ENCODE peak calls at places on chromosomes 5 and 9, in six cellular contexts. Z, B, K, L, X and Q are unnamed samples.

GRCh38 chr5:59054963-59055528 is 472.2 kb downstream of the RAB3C start:
- DNase-seq in Z (no peak), B (no peak), K (no peak), L (no peak), X (no peak), Q (no peak)

GRCh38 chr5:43729846-43730478 is 127.0 kb downstream of the NNT start:
- DNase-seq in Z (no peak), B (no peak), K (no peak), L (no peak), X (no peak), Q (peak)

GRCh38 chr5:219492-219891 is 1.4 kb downstream of the SDHA start:
- DNase-seq in Z (no peak), B (no peak), K (no peak), L (peak), X (no peak), Q (peak)

GRCh38 chr5:100899675-100900074 is 3.4 kb downstream of the ST8SIA4 start:
- DNase-seq in Z (no peak), B (no peak), K (no peak), L (no peak), X (no peak), Q (no peak)

GRCh38 chr5:150640311-150641005 is at the start of gene SYNPO:
- DNase-seq in Z (no peak), B (no peak), K (no peak), L (no peak), X (peak), Q (peak)

GRCh38 chr5:179606910-179607448 is 16.5 kb downstream of the HNRNPH1 start:
- DNase-seq in Z (no peak), B (no peak), K (no peak), L (no peak), X (no peak), Q (no peak)

GRCh38 chr5:106127341-106127781 is 1543.4 kb downstream of the EFNA5 start:
- DNase-seq in Z (no peak), B (no peak), K (no peak), L (no peak), X (no peak), Q (no peak)

GRCh38 chr9:126248680-126249079 is 77.9 kb upstream of the MVB12B start:
- DNase-seq in Z (no peak), B (no peak), K (no peak), L (no peak), X (no peak), Q (peak)

GRCh38 chr5:154485850-154486426 is 7.9 kb upstream of the HAND1 start:
- DNase-seq in Z (no peak), B (no peak), K (no peak), L (no peak), X (no peak), Q (no peak)

GRCh38 chr5:134547579-134547978 is 22.1 kb downstream of the JADE2 start:
- DNase-seq in Z (no peak), B (no peak), K (no peak), L (no peak), X (no peak), Q (peak)

GRCh38 chr9:8555767-8556500 is 756.4 kb upstream of the DMAC1 start:
- DNase-seq in Z (no peak), B (no peak), K (no peak), L (no peak), X (no peak), Q (no peak)

GRCh38 chr5:37725185-37725584 is 114.7 kb downstream of the GDNF start:
- DNase-seq in Z (no peak), B (no peak), K (no peak), L (no peak), X (no peak), Q (no peak)

GRCh38 chr5:167982-168660 is 23.2 kb upstream of the LRRC14B start:
- DNase-seq in Z (no peak), B (no peak), K (no peak), L (no peak), X (peak), Q (peak)

GRCh38 chr5:139680368-139681111 is 32.4 kb downstream of the CXXC5 start:
- DNase-seq in Z (no peak), B (no peak), K (no peak), L (no peak), X (no peak), Q (no peak)

GRCh38 chr5:78587081-78587774 is 61.3 kb downstream of the LHFPL2 start:
- DNase-seq in Z (no peak), B (no peak), K (no peak), L (no peak), X (no peak), Q (peak)

GRCh38 chr5:32312194-32312681 is 501 bp downstream of the MTMR12 start:
- DNase-seq in Z (peak), B (peak), K (peak), L (no peak), X (peak), Q (peak)

GRCh38 chr9:130870491-130871381 is 25.9 kb downstream of the QRFP start:
- DNase-seq in Z (no peak), B (peak), K (no peak), L (no peak), X (no peak), Q (no peak)

GRCh38 chr5:57370376-57370775 is 112.2 kb downstream of the ACTBL2 start:
- DNase-seq in Z (no peak), B (no peak), K (no peak), L (no peak), X (no peak), Q (no peak)

GRCh38 chr5:7208911-7209310 is 187.0 kb upstream of the ADCY2 start:
- DNase-seq in Z (no peak), B (peak), K (no peak), L (no peak), X (no peak), Q (no peak)

GRCh38 chr9:15389636-15390035 is 33.0 kb upstream of the SNAPC3 start:
- DNase-seq in Z (no peak), B (no peak), K (no peak), L (no peak), X (no peak), Q (no peak)

GRCh38 chr9:134971196-134971595 is 53.5 kb upstream of the FCN1 start:
- DNase-seq in Z (no peak), B (no peak), K (no peak), L (no peak), X (no peak), Q (no peak)

GRCh38 chr5:95591490-95591901 is 28.4 kb upstream of the GPR150 start:
- DNase-seq in Z (no peak), B (no peak), K (no peak), L (no peak), X (no peak), Q (peak)

GRCh38 chr9:122642226-122642625 is 15.2 kb downstream of the OR1B1 start:
- DNase-seq in Z (no peak), B (no peak), K (no peak), L (no peak), X (no peak), Q (peak)

GRCh38 chr5:24649531-24649930 is 4.8 kb upstream of the CDH10 start:
- DNase-seq in Z (no peak), B (no peak), K (no peak), L (no peak), X (no peak), Q (no peak)

GRCh38 chr5:91296691-91297143 is 86.4 kb downstream of the ARRDC3 start:
- DNase-seq in Z (no peak), B (no peak), K (no peak), L (no peak), X (no peak), Q (peak)

GRCh38 chr5:169706758-169707450 is 69.8 kb downstream of the DOCK2 start:
- DNase-seq in Z (no peak), B (no peak), K (no peak), L (no peak), X (no peak), Q (peak)

GRCh38 chr5:151234476-151235238 is 10.8 kb upstream of the CCDC69 start:
- DNase-seq in Z (no peak), B (no peak), K (no peak), L (no peak), X (peak), Q (peak)

GRCh38 chr9:34957492-34958410 is at the start of gene PHF24:
- DNase-seq in Z (no peak), B (no peak), K (peak), L (no peak), X (no peak), Q (peak)

GRCh38 chr5:35904443-35905132 is 33.8 kb downstream of the CAPSL start:
- DNase-seq in Z (no peak), B (no peak), K (no peak), L (no peak), X (no peak), Q (no peak)

GRCh38 chr5:25573691-25574090 is 928.9 kb upstream of the CDH10 start:
- DNase-seq in Z (no peak), B (no peak), K (no peak), L (no peak), X (no peak), Q (no peak)

GRCh38 chr9:4062966-4063365 is 236.9 kb downstream of the GLIS3 start:
- DNase-seq in Z (no peak), B (no peak), K (no peak), L (no peak), X (no peak), Q (peak)